ENCODE peak calls at places on chromosomes 5 and 9, in five cellular contexts. A, S, Q, G and O are unnamed samples.

GRCh38 chr9:385818-386398 is 171.2 kb downstream of the DOCK8 start:
- DNase-seq in A (peak; percentile 59), S (peak; percentile 34), Q (no peak), G (peak; percentile 44), O (no peak)

GRCh38 chr5:111308951-111309350 is 84.8 kb downstream of the CAMK4 start:
- DNase-seq in A (peak; percentile 9), S (no peak), Q (no peak), G (no peak), O (no peak)

GRCh38 chr9:99490736-99491135 is 268.7 kb downstream of the SEC61B start:
- DNase-seq in A (no peak), S (no peak), Q (no peak), G (no peak), O (no peak)

GRCh38 chr9:108844391-108844790 is 11.4 kb downstream of the ACTL7B start:
- DNase-seq in A (no peak), S (no peak), Q (no peak), G (no peak), O (no peak)

GRCh38 chr5:120576588-120576987 is 112.5 kb downstream of the PRR16 start:
- DNase-seq in A (no peak), S (no peak), Q (no peak), G (no peak), O (no peak)

GRCh38 chr9:85173967-85174366 is 504.4 kb downstream of the NTRK2 start:
- DNase-seq in A (no peak), S (no peak), Q (no peak), G (no peak), O (no peak)

GRCh38 chr5:68250662-68251298 is 35.2 kb downstream of the PIK3R1 start:
- DNase-seq in A (no peak), S (no peak), Q (no peak), G (no peak), O (no peak)

GRCh38 chr9:4077499-4078102 is 222.3 kb downstream of the GLIS3 start:
- DNase-seq in A (no peak), S (peak; percentile 30), Q (peak; percentile 88), G (peak; percentile 71), O (peak; percentile 81)

GRCh38 chr9:95284667-95285066 is 32.8 kb downstream of the FANCC start:
- DNase-seq in A (no peak), S (no peak), Q (no peak), G (no peak), O (no peak)

GRCh38 chr5:111697215-111697614 is 59.8 kb downstream of the NREP start:
- DNase-seq in A (no peak), S (no peak), Q (no peak), G (no peak), O (no peak)

GRCh38 chr5:50441479-50441815 is 359 bp upstream of the EMB start:
- DNase-seq in A (no peak), S (no peak), Q (no peak), G (no peak), O (no peak)

GRCh38 chr5:57441557-57441956 is 41.1 kb downstream of the ACTBL2 start:
- DNase-seq in A (no peak), S (peak; percentile 75), Q (no peak), G (no peak), O (no peak)

GRCh38 chr5:142783601-142784291 is 13.6 kb downstream of the ARHGAP26 start:
- DNase-seq in A (no peak), S (no peak), Q (no peak), G (no peak), O (peak; percentile 41)

GRCh38 chr5:40223884-40224402 is 455.8 kb upstream of the PTGER4 start:
- DNase-seq in A (no peak), S (peak; percentile 16), Q (no peak), G (no peak), O (no peak)

GRCh38 chr5:170571331-170571731 is 67.5 kb downstream of the KCNIP1 start:
- DNase-seq in A (no peak), S (no peak), Q (no peak), G (no peak), O (no peak)

GRCh38 chr9:134145262-134145661 is 9.4 kb downstream of the WDR5 start:
- DNase-seq in A (no peak), S (no peak), Q (no peak), G (no peak), O (no peak)

GRCh38 chr5:169044982-169045381 is 256.0 kb downstream of the SLIT3 start:
- DNase-seq in A (no peak), S (no peak), Q (no peak), G (no peak), O (no peak)

GRCh38 chr9:96149881-96150280 is 152.1 kb downstream of the HSD17B3 start:
- DNase-seq in A (no peak), S (no peak), Q (no peak), G (no peak), O (no peak)

GRCh38 chr5:140232731-140233130 is 57.7 kb downstream of the CYSTM1 start:
- DNase-seq in A (no peak), S (no peak), Q (no peak), G (no peak), O (no peak)

GRCh38 chr9:92206490-92206889 is 87.0 kb downstream of the IARS1 start:
- DNase-seq in A (no peak), S (no peak), Q (no peak), G (no peak), O (no peak)

GRCh38 chr5:10709409-10709808 is 51.6 kb downstream of the DAP start:
- DNase-seq in A (no peak), S (no peak), Q (no peak), G (no peak), O (no peak)

GRCh38 chr5:64210866-64211265 is 45.2 kb downstream of the RNF180 start:
- DNase-seq in A (no peak), S (peak; percentile 65), Q (no peak), G (no peak), O (no peak)
- H3K27ac ChIP-seq in A (no peak overlapping the region), S (no peak overlapping the region), Q (no peak overlapping the region), G (no peak overlapping the region), O (no peak overlapping the region)

DNA sequence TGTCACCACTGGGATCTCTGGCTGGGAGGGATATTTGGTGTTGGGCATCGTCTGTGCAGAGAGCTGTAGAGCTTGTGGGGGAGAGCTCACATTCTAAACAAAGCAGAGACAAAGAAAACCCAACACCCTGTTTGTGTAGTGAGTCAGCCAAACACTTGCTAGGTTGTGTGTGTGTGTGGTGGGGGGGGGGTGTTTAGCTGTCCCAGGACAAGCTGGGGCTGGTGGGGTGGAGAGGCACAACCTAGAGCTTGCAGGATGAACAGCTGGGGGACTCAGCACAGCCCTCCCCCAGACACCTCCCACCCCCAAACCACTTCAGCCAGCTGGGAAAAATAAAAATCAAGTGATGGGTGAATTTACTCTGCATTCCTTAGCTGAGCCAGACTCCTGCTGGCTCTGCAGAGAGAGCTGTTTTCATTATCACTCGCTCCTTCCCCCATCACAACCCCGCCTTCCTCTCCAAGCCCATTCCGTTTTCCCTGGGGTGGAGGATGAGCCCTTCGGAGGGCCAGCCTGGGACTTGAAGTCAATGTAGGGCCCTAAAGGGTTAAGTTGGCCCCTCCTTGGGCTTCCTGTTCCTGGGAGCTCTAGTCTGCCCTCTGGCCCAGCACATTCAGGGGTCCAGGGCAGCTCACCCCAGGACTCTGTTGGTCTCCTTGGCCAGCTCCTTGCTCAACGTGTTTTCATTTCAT is 2.6 kb downstream of the OLFML2A start:
- DNase-seq in A (no peak), S (peak; percentile 94), Q (peak; percentile 36), G (peak; percentile 91), O (no peak)
- H3K27ac ChIP-seq in A (no peak overlapping the region), S (peak overlapping the region; percentile 90), Q (no peak overlapping the region), G (peak overlapping the region; percentile 93), O (peak overlapping the region; percentile 82)

GRCh38 chr5:38639377-38640011 is 83.0 kb upstream of the LIFR start:
- DNase-seq in A (no peak), S (no peak), Q (no peak), G (no peak), O (no peak)
- H3K27ac ChIP-seq in A (no peak overlapping the region), S (no peak overlapping the region), Q (no peak overlapping the region), G (no peak overlapping the region), O (no peak overlapping the region)

GRCh38 chr5:9151671-9152427 is 394.0 kb downstream of the SEMA5A start:
- DNase-seq in A (no peak), S (no peak), Q (no peak), G (no peak), O (no peak)
- H3K27ac ChIP-seq in A (no peak overlapping the region), S (no peak overlapping the region), Q (no peak overlapping the region), G (no peak overlapping the region), O (peak overlapping the region; percentile 36)